ENCODE peak calls at places on chromosomes 12 and 14, in five cellular contexts. V is HepG2, P is HCT116, E is K562, H is GM12878. S is an unnamed sample.

GRCh38 chr12:52794479-52795331 is 1.2 kb downstream of the KRT3 start:
- DNase-seq in E (no peak), V (no peak), H (no peak), P (no peak), S (peak)

GRCh38 chr14:74325446-74325845 is 22.7 kb upstream of the ABCD4 start:
- DNase-seq in P (no peak), E (no peak), V (no peak), H (no peak), S (no peak)

GRCh38 chr14:105690671-105691070 is 164.3 kb downstream of the TMEM121 start:
- DNase-seq in H (no peak), V (no peak), P (no peak), E (no peak), S (no peak)

GRCh38 chr14:22671622-22672021 is 27.5 kb upstream of the OR6J1 start:
- DNase-seq in E (peak), V (no peak), H (no peak), P (no peak), S (no peak)

GRCh38 chr14:102605026-102605425 is 12.6 kb downstream of the RCOR1 start:
- DNase-seq in E (no peak), V (no peak), H (no peak), P (no peak), S (peak)

GRCh38 chr14:102824832-102825231 is 47.6 kb downstream of the TRAF3 start:
- DNase-seq in P (no peak), V (no peak), E (no peak), H (no peak), S (no peak)

GRCh38 chr12:71665109-71665476 is 992 bp downstream of the THAP2 start:
- DNase-seq in H (no peak), E (no peak), V (peak), P (no peak), S (no peak)

GRCh38 chr14:92492261-92492660 is 21.3 kb upstream of the RIN3 start:
- DNase-seq in H (no peak), E (no peak), P (no peak), V (no peak), S (no peak)

GRCh38 chr12:9699898-9700605 is 30.5 kb downstream of the CLEC2D start:
- DNase-seq in V (no peak), H (no peak), P (no peak), E (no peak), S (no peak)

GRCh38 chr12:117033382-117034045 is 65.7 kb downstream of the TESC start:
- DNase-seq in H (no peak), E (no peak), V (no peak), P (no peak), S (peak)

GRCh38 chr12:32302218-32302826 is 97.0 kb upstream of the FGD4 start:
- DNase-seq in H (peak), P (peak), E (peak), V (peak), S (no peak)

GRCh38 chr12:132807295-132808222 is 21.1 kb downstream of the GOLGA3 start:
- DNase-seq in V (no peak), E (peak), H (no peak), P (no peak), S (peak)
- TF ChIP-seq JUND in V (no peak), E (no peak), H (no peak), P (no peak), S (no peak)

DNA sequence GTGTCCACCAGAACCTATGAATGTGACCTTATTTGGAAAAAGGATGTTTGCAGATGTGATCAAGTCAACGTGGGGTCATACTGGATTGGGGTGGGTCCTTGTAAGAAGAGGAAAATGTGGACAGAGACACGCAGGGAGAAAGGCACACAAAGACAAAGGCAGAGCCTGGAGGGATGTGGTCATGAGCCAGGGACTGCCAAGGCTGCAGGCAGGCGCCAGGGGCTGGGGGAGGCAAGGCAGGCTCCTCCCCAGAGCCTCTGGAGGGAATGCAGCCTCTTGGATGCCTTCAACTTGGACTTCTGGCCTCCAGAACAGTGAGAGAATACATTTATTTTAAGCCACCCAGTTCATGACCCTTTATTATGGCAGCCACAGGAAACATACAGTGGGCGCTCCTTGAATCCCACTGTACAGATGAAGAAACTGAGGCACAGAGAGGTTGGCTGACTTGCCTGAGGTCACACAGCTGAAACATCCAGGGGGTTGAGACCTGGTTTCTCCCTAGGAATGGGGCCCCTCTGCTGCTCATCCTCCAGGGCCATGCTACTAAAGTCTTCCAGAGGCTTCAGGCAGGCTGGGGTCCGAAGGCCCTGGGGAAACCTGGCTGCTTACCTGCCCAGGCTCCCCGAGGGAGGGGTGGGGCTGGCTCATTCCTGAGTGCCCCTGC is 99.7 kb downstream of the RFLNA start:
- DNase-seq in V (no peak), P (no peak), H (no peak), E (no peak), S (peak)
- TF ChIP-seq JUND in V (no peak), P (no peak), H (no peak), E (no peak), S (no peak)

GRCh38 chr14:69636718-69637480 is 25.5 kb downstream of the SUSD6 start:
- DNase-seq in H (no peak), V (no peak), P (no peak), E (no peak), S (no peak)
- TF ChIP-seq JUND in H (no peak), V (no peak), P (no peak), E (no peak), S (no peak)

GRCh38 chr12:55818886-55819285 is 1.0 kb downstream of the ORMDL2 start:
- DNase-seq in V (no peak), H (no peak), P (no peak), E (no peak), S (no peak)

GRCh38 chr12:55817352-55818139 is at the start of the genes ORMDL2 and SARNP:
- DNase-seq in P (peak), V (peak), E (peak), H (peak), S (peak)

GRCh38 chr12:55816876-55817351 is 610 bp downstream of the SARNP start:
- DNase-seq in H (no peak), P (no peak), E (peak), V (no peak), S (no peak)

GRCh38 chr12:55820679-55821078 is 2.8 kb downstream of the ORMDL2 start:
- DNase-seq in E (peak), P (no peak), H (no peak), V (peak), S (peak)

GRCh38 chr12:55818140-55818728 is 393 bp downstream of the ORMDL2 start:
- DNase-seq in E (no peak), H (no peak), V (no peak), P (no peak), S (no peak)
- TF ChIP-seq JUND in E (no peak), H (no peak), V (no peak), P (no peak), S (no peak)

GRCh38 chr14:68794856-68795601 is 2.2 kb upstream of the ZFP36L1 start:
- DNase-seq in E (peak), H (no peak), P (no peak), V (no peak), S (peak)

GRCh38 chr14:68795602-68796417 is 2.9 kb upstream of the ZFP36L1 start:
- DNase-seq in V (peak), P (no peak), H (no peak), E (peak), S (peak)

GRCh38 chr14:68798621-68799020 is 5.8 kb upstream of the ZFP36L1 start:
- DNase-seq in H (no peak), E (no peak), V (no peak), P (no peak), S (no peak)

GRCh38 chr14:68796418-68797101 is 3.7 kb upstream of the ZFP36L1 start:
- DNase-seq in E (no peak), V (no peak), H (no peak), P (no peak), S (no peak)

GRCh38 chr14:68797180-68797670 is 4.4 kb upstream of the ZFP36L1 start:
- DNase-seq in V (no peak), P (no peak), E (peak), H (no peak), S (no peak)
- TF ChIP-seq JUND in V (no peak), P (no peak), E (peak), H (no peak), S (no peak)

GRCh38 chr12:122382919-122383350 is 39.5 kb downstream of the CLIP1 start:
- DNase-seq in V (no peak), P (no peak), H (no peak), E (no peak), S (no peak)
- TF ChIP-seq JUND in V (no peak), P (no peak), H (no peak), E (no peak), S (no peak)

S was measured in T47D.